ENCODE peak calls at places on chromosomes 6 and 20, in ten cellular contexts. F is tibial artery, N is testis, J is osteoblast, G is lower lobe of right lung, L is heart right ventricle, Y is hepatocyte, Q is tibial nerve, V is Calu3, P is GM20000. X is an unnamed sample.

GRCh38 chr6:107192739-107193296 is 77.5 kb upstream of the BEND3 start:
- DNase-seq in F (no peak), N (no peak), J (no peak), G (no peak), L (no peak), Y (no peak), Q (no peak), V (no peak), P (no peak), X (no peak)

GRCh38 chr6:74343804-74344203 is 647.8 kb downstream of the CD109 start:
- DNase-seq in F (no peak), N (no peak), J (peak), G (no peak), L (no peak), Y (peak), Q (no peak), V (no peak), P (no peak), X (no peak)

GRCh38 chr6:165936096-165936495 is 231.6 kb downstream of the TBXT start:
- DNase-seq in F (no peak), N (no peak), J (no peak), G (no peak), L (no peak), Y (no peak), Q (no peak), V (no peak), P (no peak), X (no peak)

GRCh38 chr20:49668181-49668877 is 45.3 kb downstream of the B4GALT5 start:
- DNase-seq in F (no peak), N (peak), J (no peak), G (peak), L (peak), Y (no peak), Q (no peak), V (peak), P (peak), X (peak)

GRCh38 chr20:22962567-22963439 is 72.3 kb upstream of the SSTR4 start:
- DNase-seq in F (no peak), N (no peak), J (no peak), G (no peak), L (no peak), Y (no peak), Q (no peak), V (no peak), P (no peak), X (no peak)

GRCh38 chr20:52924411-52925271 is 47.5 kb upstream of the TSHZ2 start:
- DNase-seq in F (no peak), N (no peak), J (no peak), G (no peak), L (no peak), Y (no peak), Q (no peak), V (no peak), P (no peak), X (no peak)

GRCh38 chr6:118252474-118252873 is 295.6 kb upstream of the PLN start:
- DNase-seq in F (no peak), N (no peak), J (no peak), G (no peak), L (no peak), Y (no peak), Q (no peak), V (no peak), P (peak), X (peak)

GRCh38 chr20:59152559-59153354 is 10.9 kb upstream of the ZNF831 start:
- DNase-seq in F (no peak), N (peak), J (no peak), G (peak), L (no peak), Y (no peak), Q (no peak), V (no peak), P (no peak), X (no peak)

GRCh38 chr6:148934956-148935355 is 188.1 kb downstream of the UST start:
- DNase-seq in F (no peak), N (no peak), J (no peak), G (no peak), L (no peak), Y (no peak), Q (no peak), V (no peak), P (no peak), X (no peak)

GRCh38 chr6:85593438-85594196 is at the start of gene SNX14:
- DNase-seq in F (peak), N (peak), J (peak), G (peak), L (peak), Y (peak), Q (peak), V (peak), P (peak), X (peak)
- TF ChIP-seq CTCF in F (peak), N (no peak), J (no peak), G (peak), L (peak), Y (no peak), Q (peak), V (no peak), P (no peak), X (no peak)

DNA sequence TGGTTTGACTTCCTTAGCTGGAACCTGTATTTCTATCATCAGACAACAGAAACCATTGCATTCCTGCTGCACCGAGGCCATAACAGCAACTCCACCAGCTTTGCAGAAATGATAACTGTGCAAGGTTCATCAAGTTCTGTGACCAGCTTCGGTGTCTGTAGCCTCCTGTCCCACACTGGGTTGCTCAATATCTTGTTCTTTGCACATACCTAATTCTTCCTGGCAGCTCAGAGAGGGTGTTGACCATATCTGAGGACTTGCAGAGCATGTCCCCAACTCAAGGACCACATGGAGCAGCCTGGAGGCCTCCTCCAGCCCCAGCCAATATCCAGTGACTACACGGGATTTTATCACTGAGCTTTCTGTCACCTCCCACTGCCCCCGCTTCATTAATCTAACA is 59.3 kb upstream of the SCAF8 start:
- DNase-seq in F (no peak), N (no peak), J (no peak), G (no peak), L (no peak), Y (no peak), Q (no peak), V (no peak), P (no peak), X (no peak)
- TF ChIP-seq CTCF in F (no peak), N (no peak), J (no peak), G (no peak), L (no peak), Y (no peak), Q (no peak), V (no peak), P (no peak), X (no peak)

GRCh38 chr6:161745128-161745527 is 471.3 kb upstream of the AGPAT4 start:
- DNase-seq in F (no peak), N (no peak), J (no peak), G (no peak), L (no peak), Y (no peak), Q (no peak), V (no peak), P (no peak), X (no peak)

GRCh38 chr6:161745594-161745993 is 471.7 kb upstream of the AGPAT4 start:
- DNase-seq in F (no peak), N (no peak), J (no peak), G (no peak), L (no peak), Y (no peak), Q (no peak), V (no peak), P (no peak), X (no peak)

GRCh38 chr6:161750677-161751076 is 476.8 kb upstream of the AGPAT4 start:
- DNase-seq in F (no peak), N (no peak), J (no peak), G (no peak), L (no peak), Y (no peak), Q (no peak), V (no peak), P (no peak), X (no peak)

GRCh38 chr6:161749576-161749975 is 475.7 kb upstream of the AGPAT4 start:
- DNase-seq in F (no peak), N (no peak), J (no peak), G (no peak), L (no peak), Y (no peak), Q (no peak), V (no peak), P (no peak), X (no peak)

DNA sequence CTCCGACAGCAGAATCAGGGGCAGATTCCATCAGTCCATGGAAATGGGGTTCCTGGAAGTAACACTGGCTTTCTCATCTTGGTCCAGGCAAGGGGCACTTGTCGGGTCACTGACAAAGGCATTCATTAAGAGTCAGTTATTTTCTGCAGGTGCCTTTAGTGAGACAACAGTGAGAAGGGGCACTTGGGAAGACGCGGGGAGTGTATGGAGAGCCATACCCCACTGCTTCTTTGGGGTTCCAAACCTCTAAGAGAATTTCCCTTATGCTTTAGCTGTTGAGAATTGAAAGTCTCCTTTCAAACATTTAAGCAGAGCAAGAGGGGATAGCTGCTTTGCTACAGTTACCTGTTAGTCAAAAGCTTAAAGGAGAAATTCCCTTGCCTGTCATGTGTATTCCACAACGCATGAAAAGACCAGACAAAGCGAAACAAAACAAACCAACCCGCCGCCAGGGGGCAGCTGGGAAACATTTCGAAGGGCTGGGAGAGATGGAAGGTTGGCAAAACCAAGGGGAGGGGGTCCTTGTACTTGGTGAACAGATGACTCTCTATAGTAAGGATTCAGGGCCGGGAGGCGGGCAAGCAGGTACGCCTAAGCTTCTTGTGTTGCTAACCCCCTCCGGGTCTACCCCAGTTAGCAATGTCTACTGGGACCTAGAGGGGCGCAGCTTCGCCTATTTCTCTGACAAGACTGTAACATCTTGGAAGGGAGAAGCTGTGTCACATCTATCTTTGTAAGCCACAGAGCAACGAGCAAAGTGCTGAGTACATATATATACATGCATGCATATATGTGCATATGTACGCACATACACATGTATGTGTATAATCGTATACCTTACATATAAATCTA is 474.9 kb upstream of the AGPAT4 start:
- DNase-seq in F (no peak), N (peak), J (no peak), G (no peak), L (peak), Y (peak), Q (no peak), V (peak), P (peak), X (peak)
- TF ChIP-seq CTCF in F (peak), N (no peak), J (peak), G (peak), L (peak), Y (peak), Q (peak), V (no peak), P (no peak), X (peak)

DNA sequence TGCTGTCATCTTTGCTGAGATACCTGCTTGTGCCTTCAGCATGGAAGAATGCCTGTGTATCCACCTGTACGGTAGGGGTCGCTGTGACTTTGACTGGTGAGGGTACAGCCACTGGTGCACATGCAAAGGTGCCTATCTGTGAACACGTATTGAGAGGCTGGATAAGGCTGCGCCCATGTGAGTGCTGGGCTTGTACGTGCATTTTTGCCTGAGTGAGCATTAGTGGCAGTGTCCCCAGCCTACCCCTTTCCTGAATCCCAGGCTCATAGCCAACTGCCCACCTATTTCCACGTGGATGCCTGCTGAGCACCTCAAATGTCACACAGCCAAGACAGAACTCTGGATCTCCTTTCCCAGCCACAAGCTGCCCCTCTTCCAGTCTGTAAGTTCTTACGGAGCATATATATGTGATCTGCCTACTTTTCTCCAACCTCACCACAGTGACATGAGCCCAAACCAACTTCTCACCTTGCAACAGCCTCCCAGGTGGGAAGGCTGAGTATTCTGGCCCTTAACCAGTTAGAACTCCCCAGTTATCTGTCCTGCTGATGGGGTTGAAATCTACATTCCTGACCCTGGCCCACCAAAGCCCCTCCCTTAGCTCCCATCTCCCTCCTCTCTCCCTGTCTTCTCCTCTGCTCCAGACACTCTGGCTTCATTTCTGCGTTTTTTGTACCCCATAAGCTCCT is 1.1 kb upstream of the SLC2A10 start:
- DNase-seq in F (no peak), N (no peak), J (no peak), G (no peak), L (no peak), Y (peak), Q (no peak), V (peak), P (no peak), X (no peak)
- TF ChIP-seq CTCF in F (no peak), N (no peak), J (peak), G (no peak), L (no peak), Y (peak), Q (no peak), V (no peak), P (no peak), X (peak)

GRCh38 chr6:31058128-31058894 is 48.0 kb downstream of the MUC22 start:
- DNase-seq in F (no peak), N (no peak), J (peak), G (no peak), L (no peak), Y (peak), Q (no peak), V (peak), P (no peak), X (no peak)
- TF ChIP-seq CTCF in F (peak), N (no peak), J (peak), G (peak), L (peak), Y (peak), Q (peak), V (peak), P (no peak), X (no peak)

DNA sequence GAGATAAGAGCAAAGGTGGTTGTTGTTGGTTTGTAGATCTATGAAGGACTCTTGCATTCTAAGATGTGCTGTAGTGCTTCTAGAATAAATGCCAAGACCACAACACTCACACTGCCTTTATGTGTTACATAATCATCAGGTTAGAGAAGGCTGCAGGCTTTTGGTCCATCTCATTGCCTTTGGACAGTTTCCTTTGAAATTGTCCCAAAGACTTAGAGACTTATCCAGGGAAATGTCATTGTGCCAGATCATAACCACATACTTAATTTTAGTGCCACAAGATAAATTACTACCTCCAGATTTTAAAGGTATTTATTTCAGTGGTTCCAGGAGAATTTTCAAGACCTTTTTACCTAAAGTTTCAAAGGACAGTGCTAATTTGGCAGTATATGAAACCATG is 666.6 kb upstream of the CITED2 start:
- DNase-seq in F (no peak), N (no peak), J (no peak), G (no peak), L (no peak), Y (no peak), Q (no peak), V (no peak), P (no peak), X (no peak)
- TF ChIP-seq CTCF in F (no peak), N (no peak), J (no peak), G (no peak), L (no peak), Y (no peak), Q (no peak), V (no peak), P (no peak), X (no peak)

GRCh38 chr6:81720427-81720826 is 32.1 kb downstream of the TENT5A start:
- DNase-seq in F (no peak), N (no peak), J (no peak), G (no peak), L (no peak), Y (no peak), Q (no peak), V (no peak), P (no peak), X (no peak)
- TF ChIP-seq CTCF in F (no peak), N (no peak), J (no peak), G (no peak), L (no peak), Y (no peak), Q (no peak), V (no peak), P (no peak), X (no peak)

GRCh38 chr6:43943781-43944250 is 173.8 kb downstream of the VEGFA start:
- DNase-seq in F (no peak), N (peak), J (no peak), G (peak), L (no peak), Y (no peak), Q (no peak), V (peak), P (no peak), X (no peak)
- TF ChIP-seq CTCF in F (no peak), N (no peak), J (no peak), G (no peak), L (no peak), Y (no peak), Q (no peak), V (no peak), P (no peak), X (no peak)